ENCODE peak calls at places on chromosomes 3 and 15, in eight cellular contexts. One of them, this sample, is unnamed.

GRCh38 chr15:92582206-92582605 is 73.4 kb downstream of the FAM174B start:
- DNase-seq in Peyer's patch: no peak
- DNase-seq in K562: no peak
- DNase-seq in IMR-90: no peak
- DNase-seq in A549: no peak
- DNase-seq in uterus: no peak
- DNase-seq in ovary: no peak
- DNase-seq in transverse colon: no peak
- DNase-seq in this sample: no peak

GRCh38 chr3:154829979-154830378 is 250.1 kb upstream of the MME start:
- DNase-seq in Peyer's patch: no peak
- DNase-seq in K562: no peak
- DNase-seq in IMR-90: no peak
- DNase-seq in A549: no peak
- DNase-seq in uterus: no peak
- DNase-seq in ovary: no peak
- DNase-seq in transverse colon: no peak
- DNase-seq in this sample: no peak

GRCh38 chr3:183033746-183034145 is 53.4 kb upstream of the DCUN1D1 start:
- DNase-seq in Peyer's patch: no peak
- DNase-seq in K562: no peak
- DNase-seq in IMR-90: peak
- DNase-seq in A549: no peak
- DNase-seq in uterus: no peak
- DNase-seq in ovary: no peak
- DNase-seq in transverse colon: no peak
- DNase-seq in this sample: no peak

GRCh38 chr3:149245738-149246451 is 24.3 kb upstream of the CP start:
- DNase-seq in Peyer's patch: no peak
- DNase-seq in K562: no peak
- DNase-seq in IMR-90: peak
- DNase-seq in A549: peak
- DNase-seq in uterus: no peak
- DNase-seq in ovary: no peak
- DNase-seq in transverse colon: no peak
- DNase-seq in this sample: no peak

GRCh38 chr15:41822471-41822870 is 5.4 kb upstream of the JMJD7 start:
- DNase-seq in Peyer's patch: no peak
- DNase-seq in K562: no peak
- DNase-seq in IMR-90: no peak
- DNase-seq in A549: no peak
- DNase-seq in uterus: no peak
- DNase-seq in ovary: peak
- DNase-seq in transverse colon: no peak
- DNase-seq in this sample: no peak

GRCh38 chr3:171833775-171834460 is 9.2 kb upstream of the TMEM212 start:
- DNase-seq in Peyer's patch: no peak
- DNase-seq in K562: no peak
- DNase-seq in IMR-90: peak
- DNase-seq in A549: peak
- DNase-seq in uterus: no peak
- DNase-seq in ovary: no peak
- DNase-seq in transverse colon: no peak
- DNase-seq in this sample: no peak

GRCh38 chr3:16359331-16359730 is 94.3 kb downstream of the OXNAD1 start:
- DNase-seq in Peyer's patch: no peak
- DNase-seq in K562: no peak
- DNase-seq in IMR-90: no peak
- DNase-seq in A549: no peak
- DNase-seq in uterus: no peak
- DNase-seq in ovary: no peak
- DNase-seq in transverse colon: no peak
- DNase-seq in this sample: no peak

GRCh38 chr3:149489060-149489690 is 14.7 kb downstream of the TM4SF4 start:
- DNase-seq in Peyer's patch: no peak
- DNase-seq in K562: peak
- DNase-seq in IMR-90: no peak
- DNase-seq in A549: peak
- DNase-seq in uterus: no peak
- DNase-seq in ovary: no peak
- DNase-seq in transverse colon: no peak
- DNase-seq in this sample: no peak

GRCh38 chr3:189349772-189350171 is 178.0 kb downstream of the TPRG1 start:
- DNase-seq in Peyer's patch: no peak
- DNase-seq in K562: no peak
- DNase-seq in IMR-90: no peak
- DNase-seq in A549: no peak
- DNase-seq in uterus: no peak
- DNase-seq in ovary: no peak
- DNase-seq in transverse colon: no peak
- DNase-seq in this sample: no peak

GRCh38 chr3:99751649-99752048 is 66.0 kb upstream of the CMSS1 start:
- DNase-seq in Peyer's patch: no peak
- DNase-seq in K562: no peak
- DNase-seq in IMR-90: peak
- DNase-seq in A549: no peak
- DNase-seq in uterus: no peak
- DNase-seq in ovary: no peak
- DNase-seq in transverse colon: no peak
- DNase-seq in this sample: no peak

GRCh38 chr3:70532806-70533205 is 220.4 kb upstream of the MDFIC2 start:
- DNase-seq in Peyer's patch: no peak
- DNase-seq in K562: no peak
- DNase-seq in IMR-90: no peak
- DNase-seq in A549: no peak
- DNase-seq in uterus: no peak
- DNase-seq in ovary: no peak
- DNase-seq in transverse colon: no peak
- DNase-seq in this sample: no peak

GRCh38 chr3:158679547-158680000 is 7.1 kb upstream of the LXN start:
- DNase-seq in Peyer's patch: no peak
- DNase-seq in K562: peak
- DNase-seq in IMR-90: peak
- DNase-seq in A549: no peak
- DNase-seq in uterus: no peak
- DNase-seq in ovary: no peak
- DNase-seq in transverse colon: no peak
- DNase-seq in this sample: no peak

GRCh38 chr3:31125413-31126020 is 231.1 kb upstream of the GADL1 start:
- DNase-seq in Peyer's patch: no peak
- DNase-seq in K562: no peak
- DNase-seq in IMR-90: no peak
- DNase-seq in A549: no peak
- DNase-seq in uterus: no peak
- DNase-seq in ovary: no peak
- DNase-seq in transverse colon: no peak
- DNase-seq in this sample: no peak

GRCh38 chr3:31129241-31129640 is 234.8 kb upstream of the GADL1 start:
- DNase-seq in Peyer's patch: no peak
- DNase-seq in K562: no peak
- DNase-seq in IMR-90: no peak
- DNase-seq in A549: no peak
- DNase-seq in uterus: no peak
- DNase-seq in ovary: no peak
- DNase-seq in transverse colon: no peak
- DNase-seq in this sample: no peak

DNA sequence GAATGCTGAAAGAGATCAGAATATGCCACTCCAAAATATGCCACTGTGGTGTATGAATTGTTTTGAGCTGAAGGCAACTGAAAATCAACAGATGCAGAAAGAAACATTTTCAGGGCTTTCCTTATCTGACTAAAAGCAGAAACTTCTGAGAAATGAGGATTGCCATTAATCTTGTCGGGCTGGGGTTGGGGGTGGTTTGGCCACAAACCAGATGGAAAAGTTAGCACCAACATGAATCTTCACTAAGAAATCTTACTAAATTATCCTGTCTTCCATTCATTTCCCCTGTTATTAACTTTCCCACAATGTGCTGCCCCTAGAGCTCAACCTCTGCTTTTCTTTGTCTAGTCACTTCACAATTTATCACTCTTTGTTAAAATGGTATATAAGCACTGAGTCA is 229.9 kb upstream of the GADL1 start:
- DNase-seq in Peyer's patch: no peak
- DNase-seq in K562: no peak
- DNase-seq in IMR-90: no peak
- DNase-seq in A549: no peak
- DNase-seq in uterus: no peak
- DNase-seq in ovary: no peak
- DNase-seq in transverse colon: no peak
- DNase-seq in this sample: no peak
- H3K27ac ChIP-seq in Peyer's patch: no peak
- H3K27ac ChIP-seq in K562: no peak
- H3K27ac ChIP-seq in IMR-90: no peak
- H3K27ac ChIP-seq in A549: no peak
- H3K27ac ChIP-seq in uterus: no peak
- H3K27ac ChIP-seq in ovary: no peak
- H3K27ac ChIP-seq in transverse colon: no peak
- H3K27ac ChIP-seq in this sample: no peak

DNA sequence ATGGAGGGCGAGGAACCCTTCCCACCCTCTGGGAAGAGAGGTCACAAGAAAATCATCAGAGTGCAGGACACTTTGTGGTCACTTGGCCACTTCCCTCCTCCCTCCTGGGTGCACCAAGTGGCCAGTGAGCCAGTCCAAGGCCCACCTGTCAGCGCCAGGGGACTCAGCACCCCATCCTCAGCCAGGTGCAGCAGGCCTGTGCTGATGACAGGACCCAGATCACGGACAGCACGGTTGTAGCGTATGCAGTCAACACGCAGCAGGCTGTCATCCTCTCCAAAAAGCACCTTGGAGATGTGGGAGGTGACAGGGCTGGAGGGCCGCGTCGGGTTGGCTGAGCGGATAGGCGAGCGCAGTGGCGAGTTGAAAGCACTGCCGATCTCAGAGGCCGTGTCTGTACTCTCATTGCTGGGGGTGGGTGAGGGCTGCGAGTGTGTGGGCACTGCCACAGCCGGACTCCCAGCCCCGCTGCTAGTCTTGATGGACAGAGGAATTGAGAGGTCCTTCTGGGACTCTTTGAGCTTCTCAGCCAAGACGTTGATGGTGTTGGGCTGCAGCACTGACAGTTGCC is 41.5 kb downstream of the SEMA3G start:
- DNase-seq in Peyer's patch: no peak
- DNase-seq in K562: no peak
- DNase-seq in IMR-90: no peak
- DNase-seq in A549: no peak
- DNase-seq in uterus: no peak
- DNase-seq in ovary: peak
- DNase-seq in transverse colon: no peak
- DNase-seq in this sample: no peak
- TF ChIP-seq POLR2A in Peyer's patch: no peak
- TF ChIP-seq POLR2A in K562: no peak
- TF ChIP-seq POLR2A in IMR-90: no peak
- TF ChIP-seq POLR2A in A549: no peak
- TF ChIP-seq POLR2A in uterus: no peak
- TF ChIP-seq POLR2A in ovary: no peak
- TF ChIP-seq POLR2A in transverse colon: no peak
- TF ChIP-seq POLR2A in this sample: no peak

DNA sequence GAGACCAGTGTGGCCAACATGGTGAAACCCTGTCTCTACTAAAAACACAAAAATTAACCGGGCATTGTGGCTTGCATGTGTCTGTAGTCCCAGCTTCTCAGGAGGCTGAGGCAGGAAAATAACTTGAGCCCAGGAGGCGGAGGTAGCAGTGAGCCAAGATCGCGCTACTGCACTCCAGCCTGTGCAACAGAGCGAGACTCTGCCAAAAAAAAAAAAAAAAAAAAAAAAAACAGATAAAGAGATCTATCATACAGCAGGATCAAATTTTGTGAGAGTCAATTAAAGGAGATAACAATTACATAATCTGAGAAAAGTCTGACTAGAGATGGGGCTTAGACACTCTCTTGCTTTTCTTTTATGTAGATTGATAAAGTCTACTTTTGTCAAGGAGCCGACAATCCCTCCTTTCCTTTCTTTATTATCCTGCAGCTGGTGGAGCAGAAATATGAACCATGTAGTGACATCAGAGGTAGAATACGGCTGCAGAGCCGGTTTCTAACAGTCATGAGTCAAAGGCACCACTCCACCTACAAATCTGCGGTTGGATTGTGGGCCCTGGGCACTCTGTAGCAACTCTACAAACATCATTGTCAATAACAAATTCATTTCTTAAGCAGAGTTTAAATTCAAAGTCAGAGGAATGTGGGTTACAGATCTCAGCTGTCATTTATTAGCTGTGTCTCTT is 9.0 kb downstream of the C2CD4A start:
- DNase-seq in Peyer's patch: no peak
- DNase-seq in K562: no peak
- DNase-seq in IMR-90: peak
- DNase-seq in A549: no peak
- DNase-seq in uterus: no peak
- DNase-seq in ovary: no peak
- DNase-seq in transverse colon: peak
- DNase-seq in this sample: no peak
- H3K27ac ChIP-seq in Peyer's patch: no peak
- H3K27ac ChIP-seq in K562: no peak
- H3K27ac ChIP-seq in IMR-90: no peak
- H3K27ac ChIP-seq in A549: no peak
- H3K27ac ChIP-seq in uterus: no peak
- H3K27ac ChIP-seq in ovary: no peak
- H3K27ac ChIP-seq in transverse colon: no peak
- H3K27ac ChIP-seq in this sample: no peak

DNA sequence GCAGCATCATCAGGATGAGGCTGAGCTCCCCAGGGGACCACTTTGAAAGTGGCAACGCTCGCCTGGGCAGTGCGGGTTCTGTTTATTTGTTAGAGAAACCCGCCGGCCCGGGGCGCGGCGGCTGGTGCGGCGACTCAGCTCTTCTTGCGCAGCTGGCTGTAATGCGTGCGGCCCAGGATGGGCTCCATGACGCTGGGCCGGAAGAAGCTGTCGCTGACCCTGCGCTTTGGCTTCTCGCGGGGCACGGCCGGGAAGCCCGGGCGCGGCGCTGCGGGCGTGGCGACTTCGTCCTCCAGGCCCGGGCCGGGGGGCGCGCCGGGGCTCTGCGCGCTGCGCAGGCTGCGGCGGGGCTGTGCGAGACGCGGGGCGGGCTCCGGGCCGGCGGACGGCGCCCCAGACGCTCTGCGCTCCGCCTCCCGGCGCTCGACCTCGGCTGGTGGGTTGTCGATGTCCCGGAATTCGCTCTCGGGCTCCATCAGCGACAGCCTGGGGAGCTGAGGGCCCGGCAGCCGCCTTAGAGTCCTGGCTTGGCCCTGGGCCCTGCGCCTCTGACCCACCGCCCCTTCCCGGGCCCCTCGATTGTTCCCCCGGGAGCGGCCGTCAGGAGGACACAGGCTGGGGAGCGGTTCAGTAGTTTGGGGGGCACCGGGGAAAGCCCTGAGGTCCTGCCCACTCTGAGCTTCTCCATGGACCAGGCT is 10.3 kb upstream of the KIF7 start:
- DNase-seq in Peyer's patch: no peak
- DNase-seq in K562: no peak
- DNase-seq in IMR-90: peak
- DNase-seq in A549: peak
- DNase-seq in uterus: peak
- DNase-seq in ovary: peak
- DNase-seq in transverse colon: peak
- DNase-seq in this sample: no peak
- TF ChIP-seq POLR2A in Peyer's patch: peak
- TF ChIP-seq POLR2A in K562: no peak
- TF ChIP-seq POLR2A in IMR-90: no peak
- TF ChIP-seq POLR2A in A549: peak
- TF ChIP-seq POLR2A in uterus: no peak
- TF ChIP-seq POLR2A in ovary: no peak
- TF ChIP-seq POLR2A in transverse colon: peak
- TF ChIP-seq POLR2A in this sample: no peak

GRCh38 chr3:123641505-123641904 is 56.7 kb upstream of the HACD2 start:
- DNase-seq in Peyer's patch: no peak
- DNase-seq in K562: no peak
- DNase-seq in IMR-90: no peak
- DNase-seq in A549: no peak
- DNase-seq in uterus: no peak
- DNase-seq in ovary: no peak
- DNase-seq in transverse colon: no peak
- DNase-seq in this sample: no peak
- H3K27ac ChIP-seq in Peyer's patch: no peak
- H3K27ac ChIP-seq in K562: no peak
- H3K27ac ChIP-seq in IMR-90: no peak
- H3K27ac ChIP-seq in A549: no peak
- H3K27ac ChIP-seq in uterus: peak
- H3K27ac ChIP-seq in ovary: no peak
- H3K27ac ChIP-seq in transverse colon: peak
- H3K27ac ChIP-seq in this sample: peak

This sample was measured in esophagus squamous epithelium.